ENCODE peak calls at places on chromosomes 7 and 10, in ten cellular contexts. U is HCT116, Q is uterus, R is HepG2, T is right lobe of liver, M is neural progenitor cell, G is mucosa of descending colon, N is gastrocnemius medialis, I is PC-9, C is Peyer's patch. L is an unnamed sample.

GRCh38 chr10:18737841-18738240 is 78.6 kb downstream of the ARL5B start:
- DNase-seq in T (no peak), C (no peak), U (no peak), N (no peak), M (no peak), I (no peak), Q (no peak), R (no peak), G (no peak), L (no peak)

GRCh38 chr10:121662945-121663917 is 65.0 kb upstream of the FGFR2 start:
- DNase-seq in I (no peak), M (peak; percentile 68), C (no peak), G (no peak), Q (no peak), R (no peak), U (peak; percentile 22), T (no peak), N (no peak), L (peak; percentile 52)

GRCh38 chr7:30028749-30029635 is 780 bp downstream of the PLEKHA8 start:
- DNase-seq in T (no peak), N (peak; percentile 14), I (peak; percentile 55), Q (no peak), M (peak; percentile 74), U (peak; percentile 12), R (peak; percentile 71), G (no peak), C (peak; percentile 62), L (peak; percentile 61)

GRCh38 chr10:36542493-36542892 is 582.9 kb upstream of the ANKRD30A start:
- DNase-seq in G (no peak), Q (no peak), M (no peak), C (no peak), I (no peak), U (no peak), R (no peak), N (no peak), T (no peak), L (no peak)

GRCh38 chr7:22255834-22256233 is 101.1 kb downstream of the RAPGEF5 start:
- DNase-seq in R (no peak), C (no peak), M (peak; percentile 18), G (no peak), I (no peak), U (no peak), Q (no peak), N (no peak), T (no peak), L (no peak)

GRCh38 chr7:131218727-131219128 is 108.9 kb upstream of the MKLN1 start:
- DNase-seq in T (no peak), C (no peak), Q (no peak), G (no peak), I (no peak), M (no peak), N (no peak), R (no peak), U (no peak), L (no peak)

GRCh38 chr10:69549959-69550358 is 23.3 kb downstream of the NEUROG3 start:
- DNase-seq in U (no peak), I (no peak), R (no peak), M (no peak), C (no peak), G (no peak), T (no peak), Q (no peak), N (no peak), L (no peak)

GRCh38 chr7:42237891-42238531 is 1.0 kb upstream of the GLI3 start:
- DNase-seq in I (no peak), T (peak; percentile 49), C (peak; percentile 64), N (peak; percentile 47), Q (peak; percentile 93), M (peak; percentile 88), R (no peak), U (no peak), G (peak; percentile 69), L (peak; percentile 7)

GRCh38 chr7:123535517-123535916 is 1.1 kb upstream of the IQUB start:
- DNase-seq in I (no peak), M (no peak), U (no peak), N (no peak), C (no peak), R (no peak), T (no peak), G (peak; percentile 52), Q (peak; percentile 19), L (no peak)

GRCh38 chr7:93890041-93890463 is 501 bp downstream of the TFPI2 start:
- DNase-seq in R (no peak), M (peak; percentile 67), U (no peak), T (no peak), Q (peak; percentile 28), I (peak; percentile 56), N (no peak), G (no peak), C (no peak), L (peak; percentile 19)

GRCh38 chr10:42549851-42550250 is 88.5 kb downstream of the ZNF33B start:
- DNase-seq in I (no peak), C (no peak), N (no peak), U (no peak), R (no peak), Q (no peak), T (no peak), G (no peak), M (no peak), L (no peak)

GRCh38 chr10:42548254-42548653 is 90.1 kb downstream of the ZNF33B start:
- DNase-seq in R (no peak), N (no peak), M (no peak), U (no peak), G (no peak), Q (no peak), T (no peak), C (no peak), I (no peak), L (no peak)

GRCh38 chr10:42543840-42544372 is 94.5 kb downstream of the ZNF33B start:
- DNase-seq in T (no peak), G (no peak), I (no peak), Q (no peak), U (no peak), C (no peak), N (no peak), R (peak; percentile 82), M (no peak), L (no peak)

DNA sequence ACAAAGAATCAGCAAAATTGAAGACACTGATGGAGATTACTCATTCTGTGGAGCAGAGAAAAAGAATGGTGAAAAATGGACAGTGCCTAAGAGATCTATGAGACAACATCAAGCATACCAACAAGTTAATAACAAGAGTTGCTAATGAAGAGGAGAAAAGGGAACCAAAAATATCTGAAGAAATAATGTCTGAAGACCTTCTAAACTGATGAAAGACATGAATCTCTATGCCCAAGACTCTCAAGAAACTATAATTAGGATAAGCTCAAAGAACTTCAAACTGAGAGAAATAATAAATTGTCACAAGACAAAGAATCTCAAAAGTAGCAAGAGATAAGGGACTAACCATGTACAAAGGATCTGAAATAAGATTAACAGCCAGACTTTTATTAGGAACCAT is 93.4 kb downstream of the ZNF33B start:
- DNase-seq in N (no peak), R (no peak), T (no peak), Q (no peak), C (no peak), M (no peak), U (no peak), I (no peak), G (no peak), L (no peak)
- H3K9me3 ChIP-seq in N (no peaks in the 10 kb centered on the region), R (no peaks in the 10 kb centered on the region), T (no peaks in the 10 kb centered on the region), Q (no peaks in the 10 kb centered on the region), C (no peaks in the 10 kb centered on the region), M (peaks cover 34% of the 10 kb centered on the region), U (peaks cover 11% of the 10 kb centered on the region), I (peaks cover 32% of the 10 kb centered on the region), G (peaks cover 54% of the 10 kb centered on the region), L (peaks cover 4% of the 10 kb centered on the region)

GRCh38 chr7:120733143-120733542 is 124.8 kb downstream of the TSPAN12 start:
- DNase-seq in T (no peak), I (no peak), C (no peak), R (no peak), U (peak; percentile 10), M (no peak), G (no peak), N (no peak), Q (no peak), L (no peak)
- TF ChIP-seq CTCF in T (no peak), I (no peak), C (no peak), R (no peak), U (peak; percentile 30), M (no peak), G (no peak), N (no peak), Q (no peak), L (no peak)

GRCh38 chr10:35388197-35388596 is 51.9 kb downstream of the CCNY start:
- DNase-seq in N (no peak), R (no peak), Q (no peak), U (no peak), T (no peak), I (no peak), M (no peak), G (no peak), C (no peak), L (no peak)

GRCh38 chr10:35386594-35387174 is 50.4 kb downstream of the CCNY start:
- DNase-seq in C (no peak), R (peak; percentile 32), T (no peak), I (no peak), N (no peak), M (peak; percentile 57), U (no peak), Q (no peak), G (no peak), L (no peak)

GRCh38 chr10:35390441-35390840 is 54.1 kb downstream of the CCNY start:
- DNase-seq in C (no peak), N (no peak), I (no peak), R (no peak), Q (no peak), G (no peak), U (no peak), T (no peak), M (no peak), L (no peak)

GRCh38 chr10:35388682-35389081 is 52.4 kb downstream of the CCNY start:
- DNase-seq in M (no peak), I (no peak), U (no peak), T (no peak), G (no peak), C (no peak), Q (no peak), R (no peak), N (no peak), L (peak; percentile 62)

GRCh38 chr10:35387768-35388167 is 51.5 kb downstream of the CCNY start:
- DNase-seq in C (no peak), U (no peak), N (no peak), T (no peak), G (no peak), M (no peak), Q (no peak), I (peak; percentile 59), R (no peak), L (no peak)
- H3K36me3 ChIP-seq in C (no peaks in the 10 kb centered on the region), U (no peaks in the 10 kb centered on the region), N (no peaks in the 10 kb centered on the region), T (no peaks in the 10 kb centered on the region), G (no peaks in the 10 kb centered on the region), M (no peaks in the 10 kb centered on the region), Q (no peaks in the 10 kb centered on the region), I (peaks cover 7% of the 10 kb centered on the region), R (no peaks in the 10 kb centered on the region), L (no peaks in the 10 kb centered on the region)

GRCh38 chr7:145490356-145490755 is 626.2 kb upstream of the CNTNAP2 start:
- DNase-seq in C (no peak), N (no peak), M (no peak), Q (no peak), R (no peak), I (no peak), G (no peak), T (no peak), U (no peak), L (no peak)

GRCh38 chr7:145489609-145490008 is 627.0 kb upstream of the CNTNAP2 start:
- DNase-seq in C (no peak), R (no peak), T (no peak), I (no peak), N (no peak), G (no peak), U (no peak), Q (no peak), M (no peak), L (no peak)
- H3K9me3 ChIP-seq in C (no peaks in the 10 kb centered on the region), R (peaks cover 82% of the 10 kb centered on the region), T (peaks cover 4% of the 10 kb centered on the region), I (no peaks in the 10 kb centered on the region), N (no peaks in the 10 kb centered on the region), G (peaks cover 27% of the 10 kb centered on the region), U (peaks cover 3% of the 10 kb centered on the region), Q (no peaks in the 10 kb centered on the region), M (no peaks in the 10 kb centered on the region), L (no peaks in the 10 kb centered on the region)